ENCODE peak calls at places on chromosomes 7 and 10, in ten cellular contexts. One of them, this sample, is unnamed.

GRCh38 chr7:44307905-44308740 is 17.3 kb downstream of the CAMK2B start:
- DNase-seq in AG04449: no peak
- DNase-seq in GM23338: no peak
- DNase-seq in neural progenitor cell: no peak
- DNase-seq in fibroblast of lung: no peak
- DNase-seq in kidney: no peak
- DNase-seq in MCF 10A: peak
- DNase-seq in H9: peak
- DNase-seq in astrocyte of the cerebellum: no peak
- DNase-seq in esophagus squamous epithelium: no peak
- DNase-seq in this sample: peak

GRCh38 chr10:128027822-128028507 is 98.3 kb downstream of the MKI67 start:
- DNase-seq in GM23338: no peak
- DNase-seq in fibroblast of lung: no peak
- DNase-seq in AG04449: no peak
- DNase-seq in MCF 10A: no peak
- DNase-seq in astrocyte of the cerebellum: no peak
- DNase-seq in esophagus squamous epithelium: no peak
- DNase-seq in H9: no peak
- DNase-seq in kidney: no peak
- DNase-seq in neural progenitor cell: no peak
- DNase-seq in this sample: no peak

GRCh38 chr10:109403551-109403950 is 519.8 kb downstream of the XPNPEP1 start:
- DNase-seq in esophagus squamous epithelium: no peak
- DNase-seq in MCF 10A: no peak
- DNase-seq in AG04449: no peak
- DNase-seq in fibroblast of lung: no peak
- DNase-seq in astrocyte of the cerebellum: no peak
- DNase-seq in neural progenitor cell: no peak
- DNase-seq in GM23338: no peak
- DNase-seq in kidney: no peak
- DNase-seq in H9: no peak
- DNase-seq in this sample: no peak

GRCh38 chr10:84706875-84707274 is 378.5 kb downstream of the CCSER2 start:
- DNase-seq in H9: no peak
- DNase-seq in MCF 10A: peak
- DNase-seq in kidney: no peak
- DNase-seq in AG04449: no peak
- DNase-seq in neural progenitor cell: no peak
- DNase-seq in esophagus squamous epithelium: no peak
- DNase-seq in fibroblast of lung: peak
- DNase-seq in astrocyte of the cerebellum: no peak
- DNase-seq in GM23338: no peak
- DNase-seq in this sample: no peak

GRCh38 chr10:86699991-86700840 is 31.9 kb downstream of the LDB3 start:
- DNase-seq in H9: no peak
- DNase-seq in esophagus squamous epithelium: no peak
- DNase-seq in fibroblast of lung: no peak
- DNase-seq in GM23338: no peak
- DNase-seq in MCF 10A: no peak
- DNase-seq in neural progenitor cell: no peak
- DNase-seq in AG04449: no peak
- DNase-seq in astrocyte of the cerebellum: no peak
- DNase-seq in kidney: peak
- DNase-seq in this sample: no peak

GRCh38 chr7:151141855-151142685 is 25.4 kb downstream of the GBX1 start:
- DNase-seq in fibroblast of lung: no peak
- DNase-seq in neural progenitor cell: no peak
- DNase-seq in H9: peak
- DNase-seq in AG04449: no peak
- DNase-seq in esophagus squamous epithelium: no peak
- DNase-seq in kidney: peak
- DNase-seq in GM23338: no peak
- DNase-seq in MCF 10A: no peak
- DNase-seq in astrocyte of the cerebellum: no peak
- DNase-seq in this sample: peak

GRCh38 chr10:61140765-61141392 is 196.9 kb upstream of the RHOBTB1 start:
- DNase-seq in MCF 10A: peak
- DNase-seq in astrocyte of the cerebellum: peak
- DNase-seq in fibroblast of lung: peak
- DNase-seq in esophagus squamous epithelium: no peak
- DNase-seq in AG04449: no peak
- DNase-seq in H9: no peak
- DNase-seq in neural progenitor cell: peak
- DNase-seq in GM23338: peak
- DNase-seq in kidney: no peak
- DNase-seq in this sample: no peak

GRCh38 chr10:35456784-35457183 is 120.5 kb downstream of the CCNY start:
- DNase-seq in kidney: no peak
- DNase-seq in GM23338: no peak
- DNase-seq in esophagus squamous epithelium: no peak
- DNase-seq in astrocyte of the cerebellum: no peak
- DNase-seq in H9: no peak
- DNase-seq in fibroblast of lung: no peak
- DNase-seq in MCF 10A: no peak
- DNase-seq in neural progenitor cell: no peak
- DNase-seq in AG04449: no peak
- DNase-seq in this sample: no peak

GRCh38 chr7:123645516-123645915 is 10.2 kb upstream of the LMOD2 start:
- DNase-seq in AG04449: no peak
- DNase-seq in fibroblast of lung: no peak
- DNase-seq in H9: no peak
- DNase-seq in neural progenitor cell: peak
- DNase-seq in astrocyte of the cerebellum: no peak
- DNase-seq in MCF 10A: no peak
- DNase-seq in esophagus squamous epithelium: no peak
- DNase-seq in kidney: no peak
- DNase-seq in GM23338: no peak
- DNase-seq in this sample: no peak

GRCh38 chr10:11195017-11195586 is 177.4 kb downstream of the CELF2 start:
- DNase-seq in AG04449: no peak
- DNase-seq in fibroblast of lung: no peak
- DNase-seq in H9: no peak
- DNase-seq in GM23338: no peak
- DNase-seq in astrocyte of the cerebellum: no peak
- DNase-seq in kidney: no peak
- DNase-seq in MCF 10A: no peak
- DNase-seq in esophagus squamous epithelium: no peak
- DNase-seq in neural progenitor cell: no peak
- DNase-seq in this sample: no peak

GRCh38 chr10:35752469-35753450 is 110.7 kb upstream of the FZD8 start:
- DNase-seq in neural progenitor cell: no peak
- DNase-seq in esophagus squamous epithelium: no peak
- DNase-seq in AG04449: no peak
- DNase-seq in MCF 10A: no peak
- DNase-seq in H9: no peak
- DNase-seq in fibroblast of lung: no peak
- DNase-seq in kidney: no peak
- DNase-seq in astrocyte of the cerebellum: no peak
- DNase-seq in GM23338: no peak
- DNase-seq in this sample: no peak

GRCh38 chr7:39238209-39238869 is 260.6 kb downstream of the POU6F2 start:
- DNase-seq in MCF 10A: no peak
- DNase-seq in fibroblast of lung: no peak
- DNase-seq in AG04449: no peak
- DNase-seq in astrocyte of the cerebellum: no peak
- DNase-seq in kidney: no peak
- DNase-seq in esophagus squamous epithelium: no peak
- DNase-seq in H9: no peak
- DNase-seq in neural progenitor cell: no peak
- DNase-seq in GM23338: no peak
- DNase-seq in this sample: no peak

GRCh38 chr10:5831446-5831782 is 18.2 kb upstream of the GDI2 start:
- DNase-seq in MCF 10A: no peak
- DNase-seq in esophagus squamous epithelium: no peak
- DNase-seq in H9: no peak
- DNase-seq in GM23338: no peak
- DNase-seq in kidney: peak
- DNase-seq in fibroblast of lung: no peak
- DNase-seq in astrocyte of the cerebellum: no peak
- DNase-seq in AG04449: no peak
- DNase-seq in neural progenitor cell: no peak
- DNase-seq in this sample: no peak

GRCh38 chr10:2111936-2112335 is 374.6 kb upstream of the ADARB2 start:
- DNase-seq in astrocyte of the cerebellum: peak
- DNase-seq in kidney: no peak
- DNase-seq in AG04449: no peak
- DNase-seq in fibroblast of lung: peak
- DNase-seq in neural progenitor cell: no peak
- DNase-seq in esophagus squamous epithelium: no peak
- DNase-seq in MCF 10A: peak
- DNase-seq in GM23338: peak
- DNase-seq in H9: peak
- DNase-seq in this sample: no peak

GRCh38 chr10:2106641-2107040 is 369.3 kb upstream of the ADARB2 start:
- DNase-seq in MCF 10A: no peak
- DNase-seq in neural progenitor cell: no peak
- DNase-seq in fibroblast of lung: no peak
- DNase-seq in astrocyte of the cerebellum: no peak
- DNase-seq in AG04449: no peak
- DNase-seq in esophagus squamous epithelium: no peak
- DNase-seq in H9: no peak
- DNase-seq in kidney: no peak
- DNase-seq in GM23338: no peak
- DNase-seq in this sample: no peak

DNA sequence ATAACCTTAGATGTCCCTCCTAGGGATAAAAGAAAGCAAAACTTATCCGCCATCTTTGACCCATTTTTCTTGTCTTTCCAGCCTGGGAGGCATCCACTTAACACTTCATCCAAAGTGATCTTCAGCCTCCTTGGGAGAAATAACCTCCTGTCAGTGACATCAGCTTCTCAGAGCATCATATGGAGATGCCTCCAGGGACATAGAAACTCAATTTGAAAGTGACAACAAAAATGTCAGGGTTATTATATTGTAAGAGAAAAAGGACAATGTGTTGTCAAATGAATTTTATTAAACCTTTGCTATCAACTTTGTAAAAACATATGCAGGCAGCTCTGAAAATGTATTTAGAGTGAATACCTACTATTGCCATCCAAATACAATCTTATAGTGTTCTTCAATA is 371.2 kb upstream of the ADARB2 start:
- DNase-seq in MCF 10A: no peak
- DNase-seq in neural progenitor cell: no peak
- DNase-seq in AG04449: no peak
- DNase-seq in GM23338: no peak
- DNase-seq in esophagus squamous epithelium: no peak
- DNase-seq in kidney: no peak
- DNase-seq in fibroblast of lung: no peak
- DNase-seq in astrocyte of the cerebellum: no peak
- DNase-seq in H9: no peak
- DNase-seq in this sample: no peak
- TF ChIP-seq CTCF in MCF 10A: no peak
- TF ChIP-seq CTCF in neural progenitor cell: no peak
- TF ChIP-seq CTCF in AG04449: no peak
- TF ChIP-seq CTCF in GM23338: no peak
- TF ChIP-seq CTCF in esophagus squamous epithelium: no peak
- TF ChIP-seq CTCF in kidney: no peak
- TF ChIP-seq CTCF in fibroblast of lung: no peak
- TF ChIP-seq CTCF in astrocyte of the cerebellum: no peak
- TF ChIP-seq CTCF in H9: no peak
- TF ChIP-seq CTCF in this sample: no peak

GRCh38 chr7:95687759-95688343 is 84.5 kb upstream of the DYNC1I1 start:
- DNase-seq in astrocyte of the cerebellum: peak
- DNase-seq in esophagus squamous epithelium: no peak
- DNase-seq in GM23338: peak
- DNase-seq in H9: no peak
- DNase-seq in neural progenitor cell: peak
- DNase-seq in fibroblast of lung: peak
- DNase-seq in AG04449: no peak
- DNase-seq in MCF 10A: peak
- DNase-seq in kidney: no peak
- DNase-seq in this sample: no peak
- TF ChIP-seq CTCF in astrocyte of the cerebellum: peak
- TF ChIP-seq CTCF in esophagus squamous epithelium: peak
- TF ChIP-seq CTCF in GM23338: peak
- TF ChIP-seq CTCF in H9: peak
- TF ChIP-seq CTCF in neural progenitor cell: peak
- TF ChIP-seq CTCF in fibroblast of lung: peak
- TF ChIP-seq CTCF in AG04449: peak
- TF ChIP-seq CTCF in MCF 10A: peak
- TF ChIP-seq CTCF in kidney: peak
- TF ChIP-seq CTCF in this sample: peak

GRCh38 chr10:44965651-44966097 is 6.1 kb downstream of the RASSF4 start:
- DNase-seq in GM23338: no peak
- DNase-seq in fibroblast of lung: no peak
- DNase-seq in kidney: no peak
- DNase-seq in astrocyte of the cerebellum: no peak
- DNase-seq in neural progenitor cell: no peak
- DNase-seq in MCF 10A: no peak
- DNase-seq in H9: peak
- DNase-seq in esophagus squamous epithelium: no peak
- DNase-seq in AG04449: no peak
- DNase-seq in this sample: no peak

GRCh38 chr10:44967596-44967995 is 8.0 kb downstream of the RASSF4 start:
- DNase-seq in kidney: no peak
- DNase-seq in neural progenitor cell: no peak
- DNase-seq in fibroblast of lung: no peak
- DNase-seq in AG04449: no peak
- DNase-seq in GM23338: no peak
- DNase-seq in H9: peak
- DNase-seq in astrocyte of the cerebellum: no peak
- DNase-seq in esophagus squamous epithelium: no peak
- DNase-seq in MCF 10A: no peak
- DNase-seq in this sample: no peak

GRCh38 chr10:44968101-44968886 is 8.7 kb downstream of the RASSF4 start:
- DNase-seq in AG04449: no peak
- DNase-seq in GM23338: no peak
- DNase-seq in esophagus squamous epithelium: no peak
- DNase-seq in H9: no peak
- DNase-seq in fibroblast of lung: no peak
- DNase-seq in neural progenitor cell: no peak
- DNase-seq in kidney: no peak
- DNase-seq in MCF 10A: peak
- DNase-seq in astrocyte of the cerebellum: no peak
- DNase-seq in this sample: no peak

GRCh38 chr10:44966129-44966815 is 6.7 kb downstream of the RASSF4 start:
- DNase-seq in MCF 10A: no peak
- DNase-seq in H9: no peak
- DNase-seq in fibroblast of lung: no peak
- DNase-seq in AG04449: no peak
- DNase-seq in esophagus squamous epithelium: no peak
- DNase-seq in astrocyte of the cerebellum: no peak
- DNase-seq in GM23338: no peak
- DNase-seq in neural progenitor cell: no peak
- DNase-seq in kidney: no peak
- DNase-seq in this sample: no peak

GRCh38 chr10:44966816-44967509 is 7.4 kb downstream of the RASSF4 start:
- DNase-seq in GM23338: no peak
- DNase-seq in fibroblast of lung: no peak
- DNase-seq in esophagus squamous epithelium: no peak
- DNase-seq in H9: peak
- DNase-seq in AG04449: no peak
- DNase-seq in neural progenitor cell: no peak
- DNase-seq in MCF 10A: no peak
- DNase-seq in kidney: no peak
- DNase-seq in astrocyte of the cerebellum: no peak
- DNase-seq in this sample: no peak
- TF ChIP-seq CTCF in GM23338: no peak
- TF ChIP-seq CTCF in fibroblast of lung: peak
- TF ChIP-seq CTCF in esophagus squamous epithelium: no peak
- TF ChIP-seq CTCF in H9: peak
- TF ChIP-seq CTCF in AG04449: no peak
- TF ChIP-seq CTCF in neural progenitor cell: peak
- TF ChIP-seq CTCF in MCF 10A: peak
- TF ChIP-seq CTCF in kidney: no peak
- TF ChIP-seq CTCF in astrocyte of the cerebellum: no peak
- TF ChIP-seq CTCF in this sample: peak

GRCh38 chr7:138459300-138460175 is 521 bp upstream of the TRIM24 start:
- DNase-seq in neural progenitor cell: peak
- DNase-seq in GM23338: peak
- DNase-seq in H9: peak
- DNase-seq in astrocyte of the cerebellum: peak
- DNase-seq in MCF 10A: peak
- DNase-seq in AG04449: peak
- DNase-seq in kidney: no peak
- DNase-seq in esophagus squamous epithelium: peak
- DNase-seq in fibroblast of lung: no peak
- DNase-seq in this sample: no peak
- TF ChIP-seq CTCF in neural progenitor cell: peak
- TF ChIP-seq CTCF in GM23338: no peak
- TF ChIP-seq CTCF in H9: no peak
- TF ChIP-seq CTCF in astrocyte of the cerebellum: peak
- TF ChIP-seq CTCF in MCF 10A: peak
- TF ChIP-seq CTCF in AG04449: peak
- TF ChIP-seq CTCF in kidney: no peak
- TF ChIP-seq CTCF in esophagus squamous epithelium: no peak
- TF ChIP-seq CTCF in fibroblast of lung: no peak
- TF ChIP-seq CTCF in this sample: peak